ENCODE peak calls at places on chromosomes 3 and 15, in ten cellular contexts. One of them, this sample, is unnamed.

GRCh38 chr3:31235062-31235704 is 297.5 kb upstream of the STT3B start:
- DNase-seq in left ventricle myocardium inferior: no peak
- DNase-seq in lung: no peak
- DNase-seq in A673: no peak
- DNase-seq in fibroblast of lung: peak
- DNase-seq in AG10803: no peak
- DNase-seq in IMR-90: no peak
- DNase-seq in breast epithelium: no peak
- DNase-seq in choroid plexus epithelial cell: no peak
- DNase-seq in foreskin fibroblast: peak
- DNase-seq in this sample: no peak

GRCh38 chr3:161560006-161560637 is 63.5 kb downstream of the OTOL1 start:
- DNase-seq in choroid plexus epithelial cell: peak
- DNase-seq in lung: no peak
- DNase-seq in A673: peak
- DNase-seq in fibroblast of lung: peak
- DNase-seq in left ventricle myocardium inferior: peak
- DNase-seq in AG10803: peak
- DNase-seq in IMR-90: peak
- DNase-seq in breast epithelium: peak
- DNase-seq in foreskin fibroblast: peak
- DNase-seq in this sample: no peak

GRCh38 chr15:67152429-67152828 is 87.0 kb downstream of the SMAD3 start:
- DNase-seq in foreskin fibroblast: no peak
- DNase-seq in breast epithelium: no peak
- DNase-seq in choroid plexus epithelial cell: no peak
- DNase-seq in lung: no peak
- DNase-seq in A673: no peak
- DNase-seq in AG10803: no peak
- DNase-seq in left ventricle myocardium inferior: no peak
- DNase-seq in IMR-90: no peak
- DNase-seq in fibroblast of lung: no peak
- DNase-seq in this sample: no peak

GRCh38 chr3:112734718-112735350 is 93.9 kb upstream of the CCDC80 start:
- DNase-seq in breast epithelium: no peak
- DNase-seq in foreskin fibroblast: peak
- DNase-seq in choroid plexus epithelial cell: peak
- DNase-seq in AG10803: peak
- DNase-seq in fibroblast of lung: peak
- DNase-seq in IMR-90: peak
- DNase-seq in left ventricle myocardium inferior: no peak
- DNase-seq in lung: peak
- DNase-seq in A673: peak
- DNase-seq in this sample: no peak

GRCh38 chr3:48689384-48689783 is 3.7 kb upstream of the NCKIPSD start:
- DNase-seq in fibroblast of lung: no peak
- DNase-seq in breast epithelium: no peak
- DNase-seq in left ventricle myocardium inferior: no peak
- DNase-seq in AG10803: no peak
- DNase-seq in A673: no peak
- DNase-seq in foreskin fibroblast: no peak
- DNase-seq in lung: no peak
- DNase-seq in IMR-90: no peak
- DNase-seq in choroid plexus epithelial cell: no peak
- DNase-seq in this sample: no peak

GRCh38 chr3:66498718-66499611 is 1.9 kb downstream of the LRIG1 start:
- DNase-seq in IMR-90: peak
- DNase-seq in fibroblast of lung: peak
- DNase-seq in foreskin fibroblast: peak
- DNase-seq in choroid plexus epithelial cell: no peak
- DNase-seq in breast epithelium: no peak
- DNase-seq in AG10803: no peak
- DNase-seq in left ventricle myocardium inferior: no peak
- DNase-seq in A673: peak
- DNase-seq in lung: no peak
- DNase-seq in this sample: no peak

GRCh38 chr15:90160781-90161727 is 40.1 kb upstream of the SEMA4B start:
- DNase-seq in left ventricle myocardium inferior: no peak
- DNase-seq in breast epithelium: peak
- DNase-seq in foreskin fibroblast: no peak
- DNase-seq in fibroblast of lung: no peak
- DNase-seq in AG10803: no peak
- DNase-seq in choroid plexus epithelial cell: no peak
- DNase-seq in lung: peak
- DNase-seq in IMR-90: no peak
- DNase-seq in A673: no peak
- DNase-seq in this sample: no peak

GRCh38 chr3:25725810-25726209 is 57.4 kb downstream of the NGLY1 start:
- DNase-seq in foreskin fibroblast: no peak
- DNase-seq in lung: no peak
- DNase-seq in left ventricle myocardium inferior: no peak
- DNase-seq in fibroblast of lung: no peak
- DNase-seq in AG10803: no peak
- DNase-seq in choroid plexus epithelial cell: peak
- DNase-seq in breast epithelium: no peak
- DNase-seq in A673: no peak
- DNase-seq in IMR-90: peak
- DNase-seq in this sample: no peak

GRCh38 chr15:91186892-91187644 is 87.0 kb downstream of the SV2B start:
- DNase-seq in foreskin fibroblast: no peak
- DNase-seq in IMR-90: peak
- DNase-seq in breast epithelium: no peak
- DNase-seq in lung: no peak
- DNase-seq in choroid plexus epithelial cell: peak
- DNase-seq in AG10803: peak
- DNase-seq in A673: peak
- DNase-seq in left ventricle myocardium inferior: no peak
- DNase-seq in fibroblast of lung: peak
- DNase-seq in this sample: no peak

GRCh38 chr3:12984023-12984823 is 89.0 kb downstream of the IQSEC1 start:
- DNase-seq in breast epithelium: peak
- DNase-seq in A673: peak
- DNase-seq in fibroblast of lung: peak
- DNase-seq in foreskin fibroblast: peak
- DNase-seq in left ventricle myocardium inferior: peak
- DNase-seq in AG10803: peak
- DNase-seq in choroid plexus epithelial cell: peak
- DNase-seq in IMR-90: peak
- DNase-seq in lung: peak
- DNase-seq in this sample: no peak

GRCh38 chr15:73965730-73966103 is 26.4 kb downstream of the STOML1 start:
- DNase-seq in A673: no peak
- DNase-seq in AG10803: peak
- DNase-seq in breast epithelium: no peak
- DNase-seq in lung: no peak
- DNase-seq in foreskin fibroblast: peak
- DNase-seq in IMR-90: peak
- DNase-seq in fibroblast of lung: peak
- DNase-seq in choroid plexus epithelial cell: peak
- DNase-seq in left ventricle myocardium inferior: no peak
- DNase-seq in this sample: no peak

GRCh38 chr3:32431481-32431880 is 39.8 kb downstream of the CMTM7 start:
- DNase-seq in AG10803: no peak
- DNase-seq in IMR-90: no peak
- DNase-seq in A673: no peak
- DNase-seq in left ventricle myocardium inferior: no peak
- DNase-seq in lung: no peak
- DNase-seq in choroid plexus epithelial cell: no peak
- DNase-seq in foreskin fibroblast: no peak
- DNase-seq in breast epithelium: no peak
- DNase-seq in fibroblast of lung: no peak
- DNase-seq in this sample: no peak

GRCh38 chr3:39220551-39221530 is 28.4 kb upstream of the XIRP1 start:
- DNase-seq in fibroblast of lung: no peak
- DNase-seq in breast epithelium: no peak
- DNase-seq in foreskin fibroblast: no peak
- DNase-seq in IMR-90: no peak
- DNase-seq in left ventricle myocardium inferior: no peak
- DNase-seq in A673: no peak
- DNase-seq in AG10803: no peak
- DNase-seq in lung: no peak
- DNase-seq in choroid plexus epithelial cell: no peak
- DNase-seq in this sample: no peak

GRCh38 chr15:78957416-78958093 is 12.7 kb upstream of the CTSH start:
- DNase-seq in left ventricle myocardium inferior: no peak
- DNase-seq in lung: no peak
- DNase-seq in IMR-90: no peak
- DNase-seq in fibroblast of lung: no peak
- DNase-seq in breast epithelium: no peak
- DNase-seq in A673: no peak
- DNase-seq in AG10803: no peak
- DNase-seq in choroid plexus epithelial cell: no peak
- DNase-seq in foreskin fibroblast: no peak
- DNase-seq in this sample: no peak

DNA sequence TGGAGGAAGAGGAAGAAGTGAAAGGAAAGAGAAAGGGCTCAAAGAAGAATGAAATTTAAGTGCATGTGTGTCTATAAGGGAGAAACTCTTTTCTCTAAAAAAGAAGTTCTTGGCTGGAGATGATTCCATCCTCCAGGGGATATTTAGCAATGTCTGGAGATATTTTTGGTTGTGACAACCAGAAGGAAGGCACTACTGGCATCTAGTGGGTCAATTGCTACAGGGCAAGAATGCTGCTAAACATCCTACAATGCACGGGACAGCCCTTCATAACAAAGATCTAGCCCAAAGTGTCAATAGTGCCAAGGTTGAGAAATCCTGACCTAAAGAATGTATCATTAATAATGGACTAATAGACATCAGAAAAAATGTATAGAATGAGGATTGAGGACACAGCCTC is 57.4 kb upstream of the ST3GAL6 start:
- DNase-seq in foreskin fibroblast: peak
- DNase-seq in choroid plexus epithelial cell: peak
- DNase-seq in IMR-90: no peak
- DNase-seq in left ventricle myocardium inferior: no peak
- DNase-seq in breast epithelium: no peak
- DNase-seq in lung: no peak
- DNase-seq in A673: peak
- DNase-seq in fibroblast of lung: no peak
- DNase-seq in AG10803: no peak
- DNase-seq in this sample: no peak
- TF ChIP-seq CTCF in foreskin fibroblast: peak
- TF ChIP-seq CTCF in choroid plexus epithelial cell: peak
- TF ChIP-seq CTCF in IMR-90: peak
- TF ChIP-seq CTCF in left ventricle myocardium inferior: peak
- TF ChIP-seq CTCF in breast epithelium: no peak
- TF ChIP-seq CTCF in lung: no peak
- TF ChIP-seq CTCF in A673: peak
- TF ChIP-seq CTCF in fibroblast of lung: no peak
- TF ChIP-seq CTCF in AG10803: peak
- TF ChIP-seq CTCF in this sample: peak

GRCh38 chr15:95919460-95919859 is 411.0 kb upstream of the NR2F2 start:
- DNase-seq in fibroblast of lung: peak
- DNase-seq in A673: no peak
- DNase-seq in lung: no peak
- DNase-seq in AG10803: no peak
- DNase-seq in foreskin fibroblast: peak
- DNase-seq in breast epithelium: no peak
- DNase-seq in choroid plexus epithelial cell: no peak
- DNase-seq in IMR-90: peak
- DNase-seq in left ventricle myocardium inferior: no peak
- DNase-seq in this sample: no peak

GRCh38 chr15:95922431-95922830 is 408.1 kb upstream of the NR2F2 start:
- DNase-seq in A673: no peak
- DNase-seq in left ventricle myocardium inferior: no peak
- DNase-seq in AG10803: no peak
- DNase-seq in foreskin fibroblast: no peak
- DNase-seq in lung: no peak
- DNase-seq in IMR-90: no peak
- DNase-seq in choroid plexus epithelial cell: no peak
- DNase-seq in breast epithelium: no peak
- DNase-seq in fibroblast of lung: no peak
- DNase-seq in this sample: no peak

GRCh38 chr15:95928822-95929221 is 401.7 kb upstream of the NR2F2 start:
- DNase-seq in left ventricle myocardium inferior: no peak
- DNase-seq in lung: no peak
- DNase-seq in breast epithelium: no peak
- DNase-seq in foreskin fibroblast: no peak
- DNase-seq in fibroblast of lung: no peak
- DNase-seq in AG10803: no peak
- DNase-seq in IMR-90: no peak
- DNase-seq in choroid plexus epithelial cell: no peak
- DNase-seq in A673: no peak
- DNase-seq in this sample: no peak

GRCh38 chr15:95921404-95921803 is 409.1 kb upstream of the NR2F2 start:
- DNase-seq in left ventricle myocardium inferior: no peak
- DNase-seq in fibroblast of lung: no peak
- DNase-seq in lung: no peak
- DNase-seq in breast epithelium: no peak
- DNase-seq in choroid plexus epithelial cell: no peak
- DNase-seq in foreskin fibroblast: no peak
- DNase-seq in A673: no peak
- DNase-seq in IMR-90: no peak
- DNase-seq in AG10803: no peak
- DNase-seq in this sample: no peak

GRCh38 chr15:95923797-95924196 is 406.7 kb upstream of the NR2F2 start:
- DNase-seq in lung: no peak
- DNase-seq in foreskin fibroblast: no peak
- DNase-seq in A673: no peak
- DNase-seq in fibroblast of lung: no peak
- DNase-seq in AG10803: no peak
- DNase-seq in choroid plexus epithelial cell: no peak
- DNase-seq in breast epithelium: no peak
- DNase-seq in left ventricle myocardium inferior: no peak
- DNase-seq in IMR-90: no peak
- DNase-seq in this sample: no peak
- H3K4me3 ChIP-seq in lung: no peak
- H3K4me3 ChIP-seq in foreskin fibroblast: no peak
- H3K4me3 ChIP-seq in A673: no peak
- H3K4me3 ChIP-seq in fibroblast of lung: no peak
- H3K4me3 ChIP-seq in AG10803: no peak
- H3K4me3 ChIP-seq in choroid plexus epithelial cell: no peak
- H3K4me3 ChIP-seq in breast epithelium: no peak
- H3K4me3 ChIP-seq in left ventricle myocardium inferior: no peak
- H3K4me3 ChIP-seq in IMR-90: no peak
- H3K4me3 ChIP-seq in this sample: no peak

DNA sequence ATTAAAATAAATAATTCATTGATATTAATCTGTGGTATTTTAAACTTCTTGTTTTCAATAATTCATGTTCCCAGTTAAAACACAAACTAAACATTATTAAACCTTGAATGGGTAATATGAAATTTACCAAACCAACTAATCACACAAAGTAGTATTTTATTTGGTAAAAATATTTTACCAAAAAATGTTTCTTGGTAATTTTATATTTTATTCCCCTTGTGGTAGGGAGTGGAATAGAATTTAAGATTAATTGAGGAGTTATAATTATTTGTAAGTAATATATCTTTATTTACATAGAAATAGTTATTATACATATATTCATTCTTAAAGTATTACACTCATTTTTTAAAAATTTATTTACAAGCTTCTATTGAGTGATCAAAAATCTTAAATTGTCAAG is 1350.9 kb downstream of the OTOL1 start:
- DNase-seq in left ventricle myocardium inferior: no peak
- DNase-seq in A673: no peak
- DNase-seq in lung: no peak
- DNase-seq in fibroblast of lung: no peak
- DNase-seq in IMR-90: no peak
- DNase-seq in breast epithelium: no peak
- DNase-seq in foreskin fibroblast: no peak
- DNase-seq in AG10803: no peak
- DNase-seq in choroid plexus epithelial cell: no peak
- DNase-seq in this sample: no peak
- TF ChIP-seq CTCF in left ventricle myocardium inferior: no peak
- TF ChIP-seq CTCF in A673: peak
- TF ChIP-seq CTCF in lung: no peak
- TF ChIP-seq CTCF in fibroblast of lung: no peak
- TF ChIP-seq CTCF in IMR-90: no peak
- TF ChIP-seq CTCF in breast epithelium: no peak
- TF ChIP-seq CTCF in foreskin fibroblast: no peak
- TF ChIP-seq CTCF in AG10803: no peak
- TF ChIP-seq CTCF in choroid plexus epithelial cell: peak
- TF ChIP-seq CTCF in this sample: no peak

GRCh38 chr3:129971368-129972052 is 3.0 kb upstream of the TRH start:
- DNase-seq in foreskin fibroblast: no peak
- DNase-seq in lung: no peak
- DNase-seq in breast epithelium: no peak
- DNase-seq in choroid plexus epithelial cell: no peak
- DNase-seq in left ventricle myocardium inferior: no peak
- DNase-seq in A673: no peak
- DNase-seq in IMR-90: no peak
- DNase-seq in AG10803: no peak
- DNase-seq in fibroblast of lung: no peak
- DNase-seq in this sample: no peak
- H3K4me3 ChIP-seq in foreskin fibroblast: no peak
- H3K4me3 ChIP-seq in lung: no peak
- H3K4me3 ChIP-seq in breast epithelium: no peak
- H3K4me3 ChIP-seq in choroid plexus epithelial cell: no peak
- H3K4me3 ChIP-seq in left ventricle myocardium inferior: no peak
- H3K4me3 ChIP-seq in A673: no peak
- H3K4me3 ChIP-seq in IMR-90: no peak
- H3K4me3 ChIP-seq in AG10803: no peak
- H3K4me3 ChIP-seq in fibroblast of lung: no peak
- H3K4me3 ChIP-seq in this sample: no peak